ENCODE peak calls at places on chromosomes 13 and 19, in eight cellular contexts. One of them, this sample, is unnamed.

GRCh38 chr19:28964500-28964899 is 248.5 kb downstream of the UQCRFS1 start:
- DNase-seq in activated naive CD4-positive, alpha-beta T cell treated with anti-CD3 and anti-CD28 coated beads, Interleukin-2, amount 50 U/mL, for 72 hours: no peak
- DNase-seq in myocyte: no peak
- DNase-seq in NCI-H2171: no peak
- DNase-seq in HAP-1: no peak
- DNase-seq in heart right ventricle: no peak
- DNase-seq in SK-N-MC: no peak
- DNase-seq in neuronal stem cell: no peak
- DNase-seq in this sample: no peak

GRCh38 chr19:46442808-46443450 is 14.2 kb upstream of the PNMA8C start:
- DNase-seq in activated naive CD4-positive, alpha-beta T cell treated with anti-CD3 and anti-CD28 coated beads, Interleukin-2, amount 50 U/mL, for 72 hours: no peak
- DNase-seq in myocyte: peak
- DNase-seq in NCI-H2171: no peak
- DNase-seq in HAP-1: no peak
- DNase-seq in heart right ventricle: no peak
- DNase-seq in SK-N-MC: no peak
- DNase-seq in neuronal stem cell: no peak
- DNase-seq in this sample: no peak

GRCh38 chr13:46655727-46656180 is 102.8 kb downstream of the LRCH1 start:
- DNase-seq in activated naive CD4-positive, alpha-beta T cell treated with anti-CD3 and anti-CD28 coated beads, Interleukin-2, amount 50 U/mL, for 72 hours: no peak
- DNase-seq in myocyte: no peak
- DNase-seq in NCI-H2171: no peak
- DNase-seq in HAP-1: no peak
- DNase-seq in heart right ventricle: no peak
- DNase-seq in SK-N-MC: no peak
- DNase-seq in neuronal stem cell: peak
- DNase-seq in this sample: no peak

GRCh38 chr13:75369986-75370385 is 112.0 kb downstream of the TBC1D4 start:
- DNase-seq in activated naive CD4-positive, alpha-beta T cell treated with anti-CD3 and anti-CD28 coated beads, Interleukin-2, amount 50 U/mL, for 72 hours: no peak
- DNase-seq in myocyte: no peak
- DNase-seq in NCI-H2171: no peak
- DNase-seq in HAP-1: no peak
- DNase-seq in heart right ventricle: no peak
- DNase-seq in SK-N-MC: no peak
- DNase-seq in neuronal stem cell: no peak
- DNase-seq in this sample: no peak

GRCh38 chr19:44228318-44228717 is 16.0 kb downstream of the ZNF227 start:
- DNase-seq in activated naive CD4-positive, alpha-beta T cell treated with anti-CD3 and anti-CD28 coated beads, Interleukin-2, amount 50 U/mL, for 72 hours: no peak
- DNase-seq in myocyte: no peak
- DNase-seq in NCI-H2171: no peak
- DNase-seq in HAP-1: no peak
- DNase-seq in heart right ventricle: no peak
- DNase-seq in SK-N-MC: no peak
- DNase-seq in neuronal stem cell: no peak
- DNase-seq in this sample: no peak

GRCh38 chr19:8302734-8303133 is 5.4 kb downstream of the CD320 start:
- DNase-seq in activated naive CD4-positive, alpha-beta T cell treated with anti-CD3 and anti-CD28 coated beads, Interleukin-2, amount 50 U/mL, for 72 hours: peak
- DNase-seq in myocyte: no peak
- DNase-seq in NCI-H2171: no peak
- DNase-seq in HAP-1: peak
- DNase-seq in heart right ventricle: no peak
- DNase-seq in SK-N-MC: no peak
- DNase-seq in neuronal stem cell: no peak
- DNase-seq in this sample: no peak

GRCh38 chr19:39824143-39825092 is 9.5 kb downstream of the DYRK1B start:
- DNase-seq in activated naive CD4-positive, alpha-beta T cell treated with anti-CD3 and anti-CD28 coated beads, Interleukin-2, amount 50 U/mL, for 72 hours: peak
- DNase-seq in myocyte: peak
- DNase-seq in NCI-H2171: peak
- DNase-seq in HAP-1: no peak
- DNase-seq in heart right ventricle: peak
- DNase-seq in SK-N-MC: no peak
- DNase-seq in neuronal stem cell: peak
- DNase-seq in this sample: peak

GRCh38 chr13:84208251-84208650 is 326.0 kb upstream of the SLITRK1 start:
- DNase-seq in activated naive CD4-positive, alpha-beta T cell treated with anti-CD3 and anti-CD28 coated beads, Interleukin-2, amount 50 U/mL, for 72 hours: no peak
- DNase-seq in myocyte: no peak
- DNase-seq in NCI-H2171: no peak
- DNase-seq in HAP-1: no peak
- DNase-seq in heart right ventricle: no peak
- DNase-seq in SK-N-MC: no peak
- DNase-seq in neuronal stem cell: no peak
- DNase-seq in this sample: no peak

GRCh38 chr19:1512671-1513491 is at the start of gene ADAMTSL5:
- DNase-seq in activated naive CD4-positive, alpha-beta T cell treated with anti-CD3 and anti-CD28 coated beads, Interleukin-2, amount 50 U/mL, for 72 hours: peak
- DNase-seq in myocyte: peak
- DNase-seq in NCI-H2171: no peak
- DNase-seq in HAP-1: peak
- DNase-seq in heart right ventricle: peak
- DNase-seq in SK-N-MC: no peak
- DNase-seq in neuronal stem cell: no peak
- DNase-seq in this sample: no peak

GRCh38 chr19:9507285-9507684 is 8.9 kb upstream of the ZNF560 start:
- DNase-seq in activated naive CD4-positive, alpha-beta T cell treated with anti-CD3 and anti-CD28 coated beads, Interleukin-2, amount 50 U/mL, for 72 hours: no peak
- DNase-seq in myocyte: no peak
- DNase-seq in NCI-H2171: no peak
- DNase-seq in HAP-1: no peak
- DNase-seq in heart right ventricle: no peak
- DNase-seq in SK-N-MC: no peak
- DNase-seq in neuronal stem cell: no peak
- DNase-seq in this sample: no peak

GRCh38 chr13:79429309-79429708 is 23.3 kb upstream of the RBM26 start:
- DNase-seq in activated naive CD4-positive, alpha-beta T cell treated with anti-CD3 and anti-CD28 coated beads, Interleukin-2, amount 50 U/mL, for 72 hours: no peak
- DNase-seq in myocyte: no peak
- DNase-seq in NCI-H2171: no peak
- DNase-seq in HAP-1: no peak
- DNase-seq in heart right ventricle: no peak
- DNase-seq in SK-N-MC: no peak
- DNase-seq in neuronal stem cell: no peak
- DNase-seq in this sample: no peak

GRCh38 chr13:36231236-36231635 is 16.9 kb upstream of the SOHLH2 start:
- DNase-seq in activated naive CD4-positive, alpha-beta T cell treated with anti-CD3 and anti-CD28 coated beads, Interleukin-2, amount 50 U/mL, for 72 hours: no peak
- DNase-seq in myocyte: no peak
- DNase-seq in NCI-H2171: no peak
- DNase-seq in HAP-1: no peak
- DNase-seq in heart right ventricle: no peak
- DNase-seq in SK-N-MC: no peak
- DNase-seq in neuronal stem cell: no peak
- DNase-seq in this sample: no peak

GRCh38 chr13:37065893-37066526 is 6.5 kb upstream of the SUPT20H start:
- DNase-seq in activated naive CD4-positive, alpha-beta T cell treated with anti-CD3 and anti-CD28 coated beads, Interleukin-2, amount 50 U/mL, for 72 hours: no peak
- DNase-seq in myocyte: no peak
- DNase-seq in NCI-H2171: no peak
- DNase-seq in HAP-1: no peak
- DNase-seq in heart right ventricle: no peak
- DNase-seq in SK-N-MC: no peak
- DNase-seq in neuronal stem cell: no peak
- DNase-seq in this sample: no peak

GRCh38 chr13:30857018-30857417 is 49.1 kb upstream of the MEDAG start:
- DNase-seq in activated naive CD4-positive, alpha-beta T cell treated with anti-CD3 and anti-CD28 coated beads, Interleukin-2, amount 50 U/mL, for 72 hours: no peak
- DNase-seq in myocyte: no peak
- DNase-seq in NCI-H2171: no peak
- DNase-seq in HAP-1: no peak
- DNase-seq in heart right ventricle: no peak
- DNase-seq in SK-N-MC: no peak
- DNase-seq in neuronal stem cell: no peak
- DNase-seq in this sample: no peak

GRCh38 chr13:108495686-108496363 is 133.6 kb upstream of the MYO16 start:
- DNase-seq in activated naive CD4-positive, alpha-beta T cell treated with anti-CD3 and anti-CD28 coated beads, Interleukin-2, amount 50 U/mL, for 72 hours: no peak
- DNase-seq in myocyte: no peak
- DNase-seq in NCI-H2171: no peak
- DNase-seq in HAP-1: no peak
- DNase-seq in heart right ventricle: no peak
- DNase-seq in SK-N-MC: no peak
- DNase-seq in neuronal stem cell: peak
- DNase-seq in this sample: no peak

GRCh38 chr19:36851898-36852297 is 1.2 kb downstream of the ZNF345 start:
- DNase-seq in activated naive CD4-positive, alpha-beta T cell treated with anti-CD3 and anti-CD28 coated beads, Interleukin-2, amount 50 U/mL, for 72 hours: no peak
- DNase-seq in myocyte: no peak
- DNase-seq in NCI-H2171: no peak
- DNase-seq in HAP-1: no peak
- DNase-seq in heart right ventricle: no peak
- DNase-seq in SK-N-MC: no peak
- DNase-seq in neuronal stem cell: no peak
- DNase-seq in this sample: no peak